ENCODE peak calls at places on chromosomes 6 and 20, in five cellular contexts. One of them, this sample, is unnamed.

GRCh38 chr6:1382331-1382882 is 7.0 kb upstream of the FOXF2 start:
- DNase-seq in left cardiac atrium: no peak
- DNase-seq in AG04449: no peak
- DNase-seq in foreskin melanocyte: no peak
- DNase-seq in nucleus accumbens: no peak
- DNase-seq in this sample: no peak

GRCh38 chr6:138680085-138680484 is 93.5 kb upstream of the CCDC28A start:
- DNase-seq in left cardiac atrium: no peak
- DNase-seq in AG04449: no peak
- DNase-seq in foreskin melanocyte: no peak
- DNase-seq in nucleus accumbens: no peak
- DNase-seq in this sample: no peak

GRCh38 chr20:39800548-39800947 is 838.4 kb downstream of the DHX35 start:
- DNase-seq in left cardiac atrium: peak; percentile 41
- DNase-seq in AG04449: peak; percentile 17
- DNase-seq in foreskin melanocyte: no peak
- DNase-seq in nucleus accumbens: no peak
- DNase-seq in this sample: no peak

GRCh38 chr6:88780714-88781389 is 182.6 kb downstream of the RNGTT start:
- DNase-seq in left cardiac atrium: peak; percentile 26
- DNase-seq in AG04449: peak; percentile 5
- DNase-seq in foreskin melanocyte: peak; percentile 63
- DNase-seq in nucleus accumbens: no peak
- DNase-seq in this sample: peak; percentile 46

GRCh38 chr6:169324086-169324485 is 70.4 kb upstream of the THBS2 start:
- DNase-seq in left cardiac atrium: no peak
- DNase-seq in AG04449: no peak
- DNase-seq in foreskin melanocyte: no peak
- DNase-seq in nucleus accumbens: no peak
- DNase-seq in this sample: no peak

GRCh38 chr20:49781676-49782075 is 31.0 kb upstream of the SLC9A8 start:
- DNase-seq in left cardiac atrium: no peak
- DNase-seq in AG04449: no peak
- DNase-seq in foreskin melanocyte: no peak
- DNase-seq in nucleus accumbens: no peak
- DNase-seq in this sample: no peak

GRCh38 chr20:17610566-17611289 is 40.9 kb downstream of the DSTN start:
- DNase-seq in left cardiac atrium: peak; percentile 27
- DNase-seq in AG04449: no peak
- DNase-seq in foreskin melanocyte: no peak
- DNase-seq in nucleus accumbens: no peak
- DNase-seq in this sample: no peak

GRCh38 chr6:150069707-150070106 is 786 bp upstream of the ULBP3 start:
- DNase-seq in left cardiac atrium: no peak
- DNase-seq in AG04449: no peak
- DNase-seq in foreskin melanocyte: no peak
- DNase-seq in nucleus accumbens: no peak
- DNase-seq in this sample: no peak

GRCh38 chr20:38843346-38843745 is 37.8 kb downstream of the PPP1R16B start:
- DNase-seq in left cardiac atrium: no peak
- DNase-seq in AG04449: no peak
- DNase-seq in foreskin melanocyte: no peak
- DNase-seq in nucleus accumbens: no peak
- DNase-seq in this sample: no peak

GRCh38 chr6:82144007-82144851 is 103.3 kb downstream of the IBTK start:
- DNase-seq in left cardiac atrium: peak; percentile 36
- DNase-seq in AG04449: peak; percentile 94
- DNase-seq in foreskin melanocyte: peak; percentile 80
- DNase-seq in nucleus accumbens: no peak
- DNase-seq in this sample: peak; percentile 73

GRCh38 chr6:167140589-167141474 is 16.9 kb downstream of the GPR31 start:
- DNase-seq in left cardiac atrium: no peak
- DNase-seq in AG04449: no peak
- DNase-seq in foreskin melanocyte: no peak
- DNase-seq in nucleus accumbens: no peak
- DNase-seq in this sample: no peak

GRCh38 chr20:9348746-9349145 is 165.6 kb upstream of the LAMP5 start:
- DNase-seq in left cardiac atrium: no peak
- DNase-seq in AG04449: no peak
- DNase-seq in foreskin melanocyte: no peak
- DNase-seq in nucleus accumbens: no peak
- DNase-seq in this sample: no peak

GRCh38 chr20:30816182-30816645 is 441.2 kb upstream of the DEFB115 start:
- DNase-seq in left cardiac atrium: peak; percentile 35
- DNase-seq in AG04449: no peak
- DNase-seq in foreskin melanocyte: no peak
- DNase-seq in nucleus accumbens: no peak
- DNase-seq in this sample: no peak

GRCh38 chr6:3229566-3230274 is 2.3 kb upstream of the TUBB2B start:
- DNase-seq in left cardiac atrium: no peak
- DNase-seq in AG04449: no peak
- DNase-seq in foreskin melanocyte: no peak
- DNase-seq in nucleus accumbens: no peak
- DNase-seq in this sample: no peak

GRCh38 chr6:135995160-135995898 is 143.8 kb downstream of the PDE7B start:
- DNase-seq in left cardiac atrium: no peak
- DNase-seq in AG04449: no peak
- DNase-seq in foreskin melanocyte: peak; percentile 14
- DNase-seq in nucleus accumbens: no peak
- DNase-seq in this sample: peak; percentile 47

GRCh38 chr6:125888989-125889656 is 67.4 kb upstream of the HINT3 start:
- DNase-seq in left cardiac atrium: no peak
- DNase-seq in AG04449: no peak
- DNase-seq in foreskin melanocyte: no peak
- DNase-seq in nucleus accumbens: no peak
- DNase-seq in this sample: no peak

GRCh38 chr20:52768649-52769048 is 203.5 kb upstream of the TSHZ2 start:
- DNase-seq in left cardiac atrium: peak; percentile 24
- DNase-seq in AG04449: no peak
- DNase-seq in foreskin melanocyte: no peak
- DNase-seq in nucleus accumbens: no peak
- DNase-seq in this sample: no peak

GRCh38 chr6:149336529-149336928 is 19.0 kb downstream of the TAB2 start:
- DNase-seq in left cardiac atrium: no peak
- DNase-seq in AG04449: no peak
- DNase-seq in foreskin melanocyte: no peak
- DNase-seq in nucleus accumbens: no peak
- DNase-seq in this sample: no peak

GRCh38 chr6:14270925-14271791 is 153.6 kb downstream of the CD83 start:
- DNase-seq in left cardiac atrium: peak; percentile 45
- DNase-seq in AG04449: peak; percentile 7
- DNase-seq in foreskin melanocyte: no peak
- DNase-seq in nucleus accumbens: no peak
- DNase-seq in this sample: peak; percentile 20

GRCh38 chr6:28856617-28857000 is 67.2 kb downstream of the TRIM27 start:
- DNase-seq in left cardiac atrium: no peak
- DNase-seq in AG04449: no peak
- DNase-seq in foreskin melanocyte: no peak
- DNase-seq in nucleus accumbens: no peak
- DNase-seq in this sample: no peak